ENCODE peak calls at places on chromosomes 2 and 18, in six cellular contexts. One of them, this sample, is unnamed.

GRCh38 chr2:98489971-98490962 is 45.6 kb downstream of the INPP4A start:
- DNase-seq in foreskin fibroblast: no peak
- DNase-seq in epithelial cell of esophagus: no peak
- DNase-seq in cardiac muscle cell: no peak
- DNase-seq in dorsolateral prefrontal cortex: no peak
- DNase-seq in SJSA1: no peak
- DNase-seq in this sample: no peak

GRCh38 chr18:41993151-41993550 is 38.1 kb downstream of the PIK3C3 start:
- DNase-seq in dorsolateral prefrontal cortex: no peak
- DNase-seq in SJSA1: no peak
- DNase-seq in epithelial cell of esophagus: no peak
- DNase-seq in cardiac muscle cell: no peak
- DNase-seq in foreskin fibroblast: peak
- DNase-seq in this sample: peak

GRCh38 chr2:84865181-84865783 is 15.6 kb downstream of the TRABD2A start:
- DNase-seq in cardiac muscle cell: no peak
- DNase-seq in epithelial cell of esophagus: peak
- DNase-seq in SJSA1: no peak
- DNase-seq in dorsolateral prefrontal cortex: no peak
- DNase-seq in foreskin fibroblast: peak
- DNase-seq in this sample: no peak

GRCh38 chr2:223692227-223692947 is 90.2 kb upstream of the SCG2 start:
- DNase-seq in epithelial cell of esophagus: peak
- DNase-seq in foreskin fibroblast: peak
- DNase-seq in SJSA1: peak
- DNase-seq in dorsolateral prefrontal cortex: peak
- DNase-seq in cardiac muscle cell: peak
- DNase-seq in this sample: no peak

GRCh38 chr2:39107156-39107555 is 13.7 kb downstream of the SOS1 start:
- DNase-seq in cardiac muscle cell: peak
- DNase-seq in foreskin fibroblast: peak
- DNase-seq in epithelial cell of esophagus: no peak
- DNase-seq in SJSA1: no peak
- DNase-seq in dorsolateral prefrontal cortex: peak
- DNase-seq in this sample: no peak

GRCh38 chr2:165778653-165779451 is 15.2 kb downstream of the GALNT3 start:
- DNase-seq in dorsolateral prefrontal cortex: no peak
- DNase-seq in cardiac muscle cell: no peak
- DNase-seq in SJSA1: no peak
- DNase-seq in epithelial cell of esophagus: no peak
- DNase-seq in foreskin fibroblast: peak
- DNase-seq in this sample: no peak

GRCh38 chr2:48530033-48530804 is at the start of gene STON1:
- DNase-seq in epithelial cell of esophagus: peak
- DNase-seq in SJSA1: peak
- DNase-seq in foreskin fibroblast: peak
- DNase-seq in cardiac muscle cell: peak
- DNase-seq in dorsolateral prefrontal cortex: no peak
- DNase-seq in this sample: no peak

GRCh38 chr2:200180943-200181342 is 125.5 kb upstream of the SPATS2L start:
- DNase-seq in dorsolateral prefrontal cortex: no peak
- DNase-seq in epithelial cell of esophagus: no peak
- DNase-seq in SJSA1: no peak
- DNase-seq in foreskin fibroblast: no peak
- DNase-seq in cardiac muscle cell: no peak
- DNase-seq in this sample: no peak

GRCh38 chr2:188495990-188496431 is 204.3 kb downstream of the GULP1 start:
- DNase-seq in epithelial cell of esophagus: peak
- DNase-seq in SJSA1: no peak
- DNase-seq in dorsolateral prefrontal cortex: no peak
- DNase-seq in cardiac muscle cell: no peak
- DNase-seq in foreskin fibroblast: peak
- DNase-seq in this sample: peak

GRCh38 chr2:20682166-20682565 is 15.2 kb downstream of the GDF7 start:
- DNase-seq in SJSA1: no peak
- DNase-seq in epithelial cell of esophagus: no peak
- DNase-seq in foreskin fibroblast: peak
- DNase-seq in dorsolateral prefrontal cortex: no peak
- DNase-seq in cardiac muscle cell: no peak
- DNase-seq in this sample: no peak

GRCh38 chr2:241841181-241842066 is 17.3 kb downstream of the PDCD1 start:
- DNase-seq in SJSA1: no peak
- DNase-seq in epithelial cell of esophagus: no peak
- DNase-seq in dorsolateral prefrontal cortex: no peak
- DNase-seq in cardiac muscle cell: no peak
- DNase-seq in foreskin fibroblast: no peak
- DNase-seq in this sample: no peak

GRCh38 chr2:195337597-195337996 is 319.4 kb upstream of the SLC39A10 start:
- DNase-seq in epithelial cell of esophagus: no peak
- DNase-seq in foreskin fibroblast: no peak
- DNase-seq in SJSA1: no peak
- DNase-seq in dorsolateral prefrontal cortex: no peak
- DNase-seq in cardiac muscle cell: no peak
- DNase-seq in this sample: no peak

GRCh38 chr2:122927710-122928249 is 1097.3 kb upstream of the CNTNAP5 start:
- DNase-seq in SJSA1: no peak
- DNase-seq in dorsolateral prefrontal cortex: no peak
- DNase-seq in cardiac muscle cell: no peak
- DNase-seq in epithelial cell of esophagus: no peak
- DNase-seq in foreskin fibroblast: no peak
- DNase-seq in this sample: no peak

GRCh38 chr2:179141206-179141605 is 91.3 kb upstream of the CCDC141 start:
- DNase-seq in cardiac muscle cell: no peak
- DNase-seq in dorsolateral prefrontal cortex: no peak
- DNase-seq in SJSA1: no peak
- DNase-seq in epithelial cell of esophagus: peak
- DNase-seq in foreskin fibroblast: no peak
- DNase-seq in this sample: no peak

GRCh38 chr2:24917731-24918325 is 2.2 kb downstream of the ADCY3 start:
- DNase-seq in SJSA1: no peak
- DNase-seq in dorsolateral prefrontal cortex: no peak
- DNase-seq in foreskin fibroblast: peak
- DNase-seq in epithelial cell of esophagus: no peak
- DNase-seq in cardiac muscle cell: no peak
- DNase-seq in this sample: no peak

GRCh38 chr18:79479761-79480161 is 84.0 kb downstream of the NFATC1 start:
- DNase-seq in SJSA1: no peak
- DNase-seq in dorsolateral prefrontal cortex: no peak
- DNase-seq in foreskin fibroblast: no peak
- DNase-seq in epithelial cell of esophagus: no peak
- DNase-seq in cardiac muscle cell: no peak
- DNase-seq in this sample: no peak

GRCh38 chr2:172906401-172906811 is 169.2 kb upstream of the MAP3K20 start:
- DNase-seq in epithelial cell of esophagus: no peak
- DNase-seq in SJSA1: no peak
- DNase-seq in foreskin fibroblast: no peak
- DNase-seq in dorsolateral prefrontal cortex: no peak
- DNase-seq in cardiac muscle cell: no peak
- DNase-seq in this sample: no peak

GRCh38 chr18:41444943-41445342 is 510.1 kb upstream of the PIK3C3 start:
- DNase-seq in SJSA1: no peak
- DNase-seq in cardiac muscle cell: no peak
- DNase-seq in dorsolateral prefrontal cortex: no peak
- DNase-seq in epithelial cell of esophagus: peak
- DNase-seq in foreskin fibroblast: no peak
- DNase-seq in this sample: no peak

GRCh38 chr2:84458436-84459027 is 548 bp downstream of the SUCLG1 start:
- DNase-seq in dorsolateral prefrontal cortex: peak
- DNase-seq in cardiac muscle cell: peak
- DNase-seq in foreskin fibroblast: peak
- DNase-seq in epithelial cell of esophagus: peak
- DNase-seq in SJSA1: no peak
- DNase-seq in this sample: no peak

GRCh38 chr2:172107690-172108586 is 5.2 kb upstream of the DLX2 start:
- DNase-seq in dorsolateral prefrontal cortex: no peak
- DNase-seq in SJSA1: no peak
- DNase-seq in cardiac muscle cell: no peak
- DNase-seq in foreskin fibroblast: peak
- DNase-seq in epithelial cell of esophagus: no peak
- DNase-seq in this sample: no peak

GRCh38 chr2:49616800-49617199 is 462.5 kb upstream of the FSHR start:
- DNase-seq in epithelial cell of esophagus: peak
- DNase-seq in dorsolateral prefrontal cortex: no peak
- DNase-seq in cardiac muscle cell: peak
- DNase-seq in foreskin fibroblast: peak
- DNase-seq in SJSA1: no peak
- DNase-seq in this sample: no peak

GRCh38 chr2:173990970-173991819 is 26.0 kb upstream of the SP3 start:
- DNase-seq in epithelial cell of esophagus: peak
- DNase-seq in cardiac muscle cell: no peak
- DNase-seq in SJSA1: peak
- DNase-seq in foreskin fibroblast: peak
- DNase-seq in dorsolateral prefrontal cortex: no peak
- DNase-seq in this sample: no peak

GRCh38 chr2:10514743-10515142 is 66.6 kb upstream of the ODC1 start:
- DNase-seq in epithelial cell of esophagus: peak
- DNase-seq in foreskin fibroblast: peak
- DNase-seq in SJSA1: peak
- DNase-seq in cardiac muscle cell: no peak
- DNase-seq in dorsolateral prefrontal cortex: no peak
- DNase-seq in this sample: peak

GRCh38 chr18:6155707-6156106 is 259.0 kb downstream of the L3MBTL4 start:
- DNase-seq in dorsolateral prefrontal cortex: no peak
- DNase-seq in foreskin fibroblast: no peak
- DNase-seq in cardiac muscle cell: no peak
- DNase-seq in epithelial cell of esophagus: no peak
- DNase-seq in SJSA1: no peak
- DNase-seq in this sample: no peak

GRCh38 chr18:49948975-49949374 is 135.6 kb upstream of the ACAA2 start:
- DNase-seq in foreskin fibroblast: no peak
- DNase-seq in cardiac muscle cell: no peak
- DNase-seq in SJSA1: no peak
- DNase-seq in dorsolateral prefrontal cortex: no peak
- DNase-seq in epithelial cell of esophagus: no peak
- DNase-seq in this sample: no peak

DNA sequence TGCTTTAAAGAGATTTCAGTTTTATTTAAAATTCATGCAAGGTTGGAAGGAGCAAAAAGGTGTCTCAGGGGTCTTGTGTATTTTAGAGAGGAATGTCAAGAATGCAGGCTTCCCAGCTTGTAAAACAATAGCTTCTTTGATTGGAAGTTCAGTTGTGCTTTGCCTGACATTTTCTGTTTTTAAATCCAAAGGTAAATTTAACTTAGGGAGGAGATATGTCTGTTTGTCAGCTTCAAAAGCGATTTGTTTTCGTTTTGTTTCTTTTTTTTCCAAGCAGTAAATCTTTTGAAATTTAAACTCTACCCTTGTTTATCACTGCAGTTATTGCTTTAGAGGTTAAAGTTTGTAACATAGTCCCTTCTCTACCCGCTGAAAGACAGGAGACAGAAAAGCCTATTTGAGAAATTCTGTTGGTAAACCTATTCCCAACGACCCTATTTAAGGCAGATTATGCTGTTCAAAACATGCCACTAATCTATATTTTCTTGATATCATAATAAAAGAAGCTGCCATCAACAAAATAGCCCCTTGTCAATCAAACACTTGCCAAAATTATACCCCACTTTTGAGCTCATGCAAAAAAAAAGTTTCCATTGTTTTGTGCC is 639.6 kb downstream of the IRS1 start:
- DNase-seq in epithelial cell of esophagus: no peak
- DNase-seq in foreskin fibroblast: no peak
- DNase-seq in dorsolateral prefrontal cortex: no peak
- DNase-seq in SJSA1: no peak
- DNase-seq in cardiac muscle cell: peak
- DNase-seq in this sample: no peak
- H3K4me3 ChIP-seq in epithelial cell of esophagus: no peak
- H3K4me3 ChIP-seq in foreskin fibroblast: no peak
- H3K4me3 ChIP-seq in dorsolateral prefrontal cortex: no peak
- H3K4me3 ChIP-seq in SJSA1: no peak
- H3K4me3 ChIP-seq in cardiac muscle cell: no peak
- H3K4me3 ChIP-seq in this sample: no peak

DNA sequence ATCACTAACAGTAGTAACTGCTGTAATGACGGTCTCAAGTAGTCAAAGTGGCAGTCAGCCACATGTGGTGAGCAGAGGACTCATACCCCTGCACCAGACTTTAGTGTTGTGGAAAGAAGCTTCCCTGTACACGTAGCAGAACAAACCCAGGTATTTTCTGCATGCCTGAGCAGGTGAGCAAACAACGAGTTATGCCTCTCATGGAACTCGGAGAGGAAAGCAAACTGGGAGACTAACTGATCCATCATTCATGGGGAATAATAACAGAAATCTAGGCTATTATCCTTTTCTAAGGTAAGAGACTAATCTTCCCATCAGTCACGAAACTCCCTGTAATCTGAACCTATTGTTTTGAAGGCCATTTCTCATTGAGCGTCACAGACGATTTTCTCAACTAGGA is 1495.2 kb upstream of the NXPH2 start:
- DNase-seq in epithelial cell of esophagus: peak
- DNase-seq in dorsolateral prefrontal cortex: no peak
- DNase-seq in SJSA1: no peak
- DNase-seq in foreskin fibroblast: no peak
- DNase-seq in cardiac muscle cell: no peak
- DNase-seq in this sample: no peak
- H3K4me3 ChIP-seq in epithelial cell of esophagus: no peak
- H3K4me3 ChIP-seq in dorsolateral prefrontal cortex: no peak
- H3K4me3 ChIP-seq in SJSA1: no peak
- H3K4me3 ChIP-seq in foreskin fibroblast: no peak
- H3K4me3 ChIP-seq in cardiac muscle cell: no peak
- H3K4me3 ChIP-seq in this sample: no peak

DNA sequence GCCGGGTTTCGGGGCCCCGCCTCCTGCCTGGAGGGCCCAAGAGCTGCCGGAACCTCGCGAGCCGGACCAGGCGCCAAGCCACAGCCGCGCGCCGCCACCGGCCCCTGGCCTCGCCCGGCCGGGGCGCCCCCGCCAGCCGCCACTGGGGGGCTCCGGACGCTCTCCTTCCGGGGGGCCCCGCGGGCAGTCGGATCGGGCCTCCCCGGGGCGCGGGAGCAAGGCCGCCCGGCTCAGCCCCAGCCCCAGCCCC is 17.4 kb upstream of the HAAO start:
- DNase-seq in cardiac muscle cell: peak
- DNase-seq in epithelial cell of esophagus: peak
- DNase-seq in foreskin fibroblast: peak
- DNase-seq in dorsolateral prefrontal cortex: no peak
- DNase-seq in SJSA1: peak
- DNase-seq in this sample: no peak
- H3K4me3 ChIP-seq in cardiac muscle cell: peak
- H3K4me3 ChIP-seq in epithelial cell of esophagus: peak
- H3K4me3 ChIP-seq in foreskin fibroblast: peak
- H3K4me3 ChIP-seq in dorsolateral prefrontal cortex: peak
- H3K4me3 ChIP-seq in SJSA1: peak
- H3K4me3 ChIP-seq in this sample: peak

GRCh38 chr2:66443183-66443976 is 8.5 kb downstream of the MEIS1 start:
- DNase-seq in SJSA1: no peak
- DNase-seq in dorsolateral prefrontal cortex: no peak
- DNase-seq in cardiac muscle cell: no peak
- DNase-seq in foreskin fibroblast: peak
- DNase-seq in epithelial cell of esophagus: peak
- DNase-seq in this sample: no peak
- H3K4me3 ChIP-seq in SJSA1: no peak
- H3K4me3 ChIP-seq in dorsolateral prefrontal cortex: no peak
- H3K4me3 ChIP-seq in cardiac muscle cell: peak
- H3K4me3 ChIP-seq in foreskin fibroblast: peak
- H3K4me3 ChIP-seq in epithelial cell of esophagus: peak
- H3K4me3 ChIP-seq in this sample: no peak

GRCh38 chr2:240564571-240565266 is 3.6 kb upstream of the RNPEPL1 start:
- DNase-seq in SJSA1: peak
- DNase-seq in epithelial cell of esophagus: no peak
- DNase-seq in cardiac muscle cell: no peak
- DNase-seq in dorsolateral prefrontal cortex: no peak
- DNase-seq in foreskin fibroblast: no peak
- DNase-seq in this sample: no peak
- H3K4me3 ChIP-seq in SJSA1: no peak
- H3K4me3 ChIP-seq in epithelial cell of esophagus: no peak
- H3K4me3 ChIP-seq in cardiac muscle cell: no peak
- H3K4me3 ChIP-seq in dorsolateral prefrontal cortex: no peak
- H3K4me3 ChIP-seq in foreskin fibroblast: no peak
- H3K4me3 ChIP-seq in this sample: no peak